ENCODE peak calls at places on chromosomes 4 and X, in eight cellular contexts. One of them, this sample, is unnamed.

GRCh38 chr4:130043796-130044195 is 947.8 kb downstream of the C4orf33 start:
- DNase-seq in esophagus muscularis mucosa: no peak
- DNase-seq in suprapubic skin: no peak
- DNase-seq in K562: no peak
- DNase-seq in tibial nerve: no peak
- DNase-seq in sigmoid colon: no peak
- DNase-seq in transverse colon: no peak
- DNase-seq in A549: no peak
- DNase-seq in this sample: no peak

GRCh38 chr4:182648766-182649165 is 268.4 kb downstream of the DCTD start:
- DNase-seq in esophagus muscularis mucosa: no peak
- DNase-seq in suprapubic skin: no peak
- DNase-seq in K562: no peak
- DNase-seq in tibial nerve: no peak
- DNase-seq in sigmoid colon: no peak
- DNase-seq in transverse colon: no peak
- DNase-seq in A549: no peak
- DNase-seq in this sample: no peak

GRCh38 chr4:185787926-185788679 is 23.9 kb downstream of the SORBS2 start:
- DNase-seq in esophagus muscularis mucosa: no peak
- DNase-seq in suprapubic skin: no peak
- DNase-seq in K562: no peak
- DNase-seq in tibial nerve: no peak
- DNase-seq in sigmoid colon: no peak
- DNase-seq in transverse colon: no peak
- DNase-seq in A549: no peak
- DNase-seq in this sample: no peak

GRCh38 chrX:35809816-35810215 is 11.7 kb downstream of the MAGEB16 start:
- DNase-seq in esophagus muscularis mucosa: no peak
- DNase-seq in suprapubic skin: no peak
- DNase-seq in K562: no peak
- DNase-seq in tibial nerve: no peak
- DNase-seq in sigmoid colon: no peak
- DNase-seq in transverse colon: no peak
- DNase-seq in A549: no peak
- DNase-seq in this sample: no peak

GRCh38 chr4:188037003-188037713 is 41.6 kb downstream of the ZFP42 start:
- DNase-seq in esophagus muscularis mucosa: no peak
- DNase-seq in suprapubic skin: no peak
- DNase-seq in K562: no peak
- DNase-seq in tibial nerve: no peak
- DNase-seq in sigmoid colon: no peak
- DNase-seq in transverse colon: no peak
- DNase-seq in A549: no peak
- DNase-seq in this sample: no peak

GRCh38 chr4:39029752-39030694 is 2.2 kb downstream of the TMEM156 start:
- DNase-seq in esophagus muscularis mucosa: no peak
- DNase-seq in suprapubic skin: no peak
- DNase-seq in K562: no peak
- DNase-seq in tibial nerve: no peak
- DNase-seq in sigmoid colon: no peak
- DNase-seq in transverse colon: no peak
- DNase-seq in A549: no peak
- DNase-seq in this sample: no peak

GRCh38 chr4:42216569-42216968 is 64.1 kb upstream of the BEND4 start:
- DNase-seq in esophagus muscularis mucosa: no peak
- DNase-seq in suprapubic skin: no peak
- DNase-seq in K562: no peak
- DNase-seq in tibial nerve: no peak
- DNase-seq in sigmoid colon: no peak
- DNase-seq in transverse colon: no peak
- DNase-seq in A549: no peak
- DNase-seq in this sample: no peak

GRCh38 chr4:119025440-119025839 is 110.2 kb upstream of the MYOZ2 start:
- DNase-seq in esophagus muscularis mucosa: no peak
- DNase-seq in suprapubic skin: no peak
- DNase-seq in K562: no peak
- DNase-seq in tibial nerve: peak
- DNase-seq in sigmoid colon: no peak
- DNase-seq in transverse colon: peak
- DNase-seq in A549: no peak
- DNase-seq in this sample: no peak

GRCh38 chrX:96985046-96985445 is 101.3 kb downstream of the RPA4 start:
- DNase-seq in esophagus muscularis mucosa: no peak
- DNase-seq in suprapubic skin: no peak
- DNase-seq in K562: no peak
- DNase-seq in tibial nerve: no peak
- DNase-seq in sigmoid colon: no peak
- DNase-seq in transverse colon: no peak
- DNase-seq in A549: no peak
- DNase-seq in this sample: no peak

GRCh38 chr4:86948276-86948675 is 13.5 kb downstream of the AFF1 start:
- DNase-seq in esophagus muscularis mucosa: no peak
- DNase-seq in suprapubic skin: no peak
- DNase-seq in K562: no peak
- DNase-seq in tibial nerve: no peak
- DNase-seq in sigmoid colon: no peak
- DNase-seq in transverse colon: no peak
- DNase-seq in A549: no peak
- DNase-seq in this sample: no peak

GRCh38 chr4:89800012-89800516 is 36.9 kb downstream of the SNCA start:
- DNase-seq in esophagus muscularis mucosa: no peak
- DNase-seq in suprapubic skin: no peak
- DNase-seq in K562: no peak
- DNase-seq in tibial nerve: no peak
- DNase-seq in sigmoid colon: no peak
- DNase-seq in transverse colon: no peak
- DNase-seq in A549: no peak
- DNase-seq in this sample: no peak

GRCh38 chrX:109635151-109635550 is 10.2 kb upstream of the KCNE5 start:
- DNase-seq in esophagus muscularis mucosa: no peak
- DNase-seq in suprapubic skin: no peak
- DNase-seq in K562: peak
- DNase-seq in tibial nerve: no peak
- DNase-seq in sigmoid colon: no peak
- DNase-seq in transverse colon: no peak
- DNase-seq in A549: peak
- DNase-seq in this sample: no peak

GRCh38 chr4:53804719-53805118 is 213.4 kb upstream of the LNX1 start:
- DNase-seq in esophagus muscularis mucosa: no peak
- DNase-seq in suprapubic skin: no peak
- DNase-seq in K562: peak
- DNase-seq in tibial nerve: no peak
- DNase-seq in sigmoid colon: no peak
- DNase-seq in transverse colon: peak
- DNase-seq in A549: no peak
- DNase-seq in this sample: no peak

GRCh38 chrX:599837-600715 is 30.5 kb upstream of the SHOX start:
- DNase-seq in esophagus muscularis mucosa: no peak
- DNase-seq in suprapubic skin: no peak
- DNase-seq in K562: no peak
- DNase-seq in tibial nerve: no peak
- DNase-seq in sigmoid colon: no peak
- DNase-seq in transverse colon: no peak
- DNase-seq in A549: no peak
- DNase-seq in this sample: no peak

GRCh38 chrX:140298946-140299345 is 205.9 kb downstream of the SOX3 start:
- DNase-seq in esophagus muscularis mucosa: no peak
- DNase-seq in suprapubic skin: no peak
- DNase-seq in K562: no peak
- DNase-seq in tibial nerve: no peak
- DNase-seq in sigmoid colon: no peak
- DNase-seq in transverse colon: no peak
- DNase-seq in A549: no peak
- DNase-seq in this sample: no peak

GRCh38 chr4:100348472-100348871 is 158.2 kb upstream of the DDIT4L start:
- DNase-seq in esophagus muscularis mucosa: no peak
- DNase-seq in suprapubic skin: no peak
- DNase-seq in K562: no peak
- DNase-seq in tibial nerve: no peak
- DNase-seq in sigmoid colon: no peak
- DNase-seq in transverse colon: no peak
- DNase-seq in A549: peak
- DNase-seq in this sample: no peak

GRCh38 chrX:131977619-131978018 is 45.5 kb upstream of the STK26 start:
- DNase-seq in esophagus muscularis mucosa: no peak
- DNase-seq in suprapubic skin: no peak
- DNase-seq in K562: no peak
- DNase-seq in tibial nerve: no peak
- DNase-seq in sigmoid colon: no peak
- DNase-seq in transverse colon: no peak
- DNase-seq in A549: no peak
- DNase-seq in this sample: no peak

GRCh38 chr4:76199664-76200211 is 13.9 kb downstream of the SCARB2 start:
- DNase-seq in esophagus muscularis mucosa: peak
- DNase-seq in suprapubic skin: no peak
- DNase-seq in K562: no peak
- DNase-seq in tibial nerve: no peak
- DNase-seq in sigmoid colon: no peak
- DNase-seq in transverse colon: peak
- DNase-seq in A549: no peak
- DNase-seq in this sample: no peak

GRCh38 chrX:40083120-40083978 is 14.4 kb downstream of the BCOR start:
- DNase-seq in esophagus muscularis mucosa: no peak
- DNase-seq in suprapubic skin: no peak
- DNase-seq in K562: peak
- DNase-seq in tibial nerve: no peak
- DNase-seq in sigmoid colon: no peak
- DNase-seq in transverse colon: no peak
- DNase-seq in A549: no peak
- DNase-seq in this sample: peak

GRCh38 chr4:104146048-104146447 is 348.6 kb downstream of the CXXC4 start:
- DNase-seq in esophagus muscularis mucosa: no peak
- DNase-seq in suprapubic skin: no peak
- DNase-seq in K562: no peak
- DNase-seq in tibial nerve: no peak
- DNase-seq in sigmoid colon: no peak
- DNase-seq in transverse colon: no peak
- DNase-seq in A549: no peak
- DNase-seq in this sample: no peak

GRCh38 chr4:11367371-11367770 is 61.3 kb downstream of the HS3ST1 start:
- DNase-seq in esophagus muscularis mucosa: peak
- DNase-seq in suprapubic skin: no peak
- DNase-seq in K562: no peak
- DNase-seq in tibial nerve: peak
- DNase-seq in sigmoid colon: peak
- DNase-seq in transverse colon: peak
- DNase-seq in A549: no peak
- DNase-seq in this sample: peak

DNA sequence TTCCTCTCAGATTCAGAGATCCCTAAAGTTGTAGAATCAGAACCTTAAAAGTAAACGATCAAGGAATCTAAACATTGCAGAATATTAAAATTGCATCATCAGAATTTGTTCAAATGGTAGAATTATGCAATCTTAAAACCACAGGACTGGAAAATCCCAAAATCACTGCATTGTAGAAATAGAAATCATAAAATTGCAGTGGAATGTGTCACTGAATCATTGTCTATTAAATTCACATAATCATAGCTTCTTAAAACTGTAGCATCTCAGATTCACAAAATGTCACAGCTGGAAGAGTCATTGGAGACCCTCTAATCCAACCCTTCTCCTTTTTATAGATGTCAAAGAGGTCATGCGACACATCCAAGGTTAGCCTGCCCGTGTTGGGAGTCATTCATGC is 15.6 kb downstream of the IQSEC2 start:
- DNase-seq in esophagus muscularis mucosa: no peak
- DNase-seq in suprapubic skin: no peak
- DNase-seq in K562: no peak
- DNase-seq in tibial nerve: no peak
- DNase-seq in sigmoid colon: no peak
- DNase-seq in transverse colon: no peak
- DNase-seq in A549: no peak
- DNase-seq in this sample: no peak
- H3K27ac ChIP-seq in esophagus muscularis mucosa: no peak
- H3K27ac ChIP-seq in suprapubic skin: peak
- H3K27ac ChIP-seq in K562: no peak
- H3K27ac ChIP-seq in tibial nerve: peak
- H3K27ac ChIP-seq in sigmoid colon: no peak
- H3K27ac ChIP-seq in transverse colon: peak
- H3K27ac ChIP-seq in A549: peak
- H3K27ac ChIP-seq in this sample: no peak

DNA sequence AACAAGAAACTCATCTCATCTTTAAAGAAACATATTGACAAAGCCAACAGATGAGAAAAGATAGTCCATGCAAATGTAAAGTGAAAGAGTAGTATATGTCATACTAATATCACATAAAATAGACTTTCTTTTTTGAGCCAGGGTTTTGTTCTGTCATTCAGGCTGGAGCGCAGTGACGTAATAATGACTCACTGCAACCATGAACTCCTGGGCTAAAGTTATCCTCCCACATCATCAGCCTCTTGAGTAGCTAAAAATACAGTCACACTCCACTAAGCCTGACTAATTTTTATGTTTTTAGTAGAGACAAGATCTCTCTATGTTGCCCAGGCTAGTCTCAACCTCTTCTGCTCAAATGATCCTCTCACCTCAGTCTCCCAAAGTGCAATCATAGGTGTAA is 51.8 kb upstream of the TRAM1L1 start:
- DNase-seq in esophagus muscularis mucosa: no peak
- DNase-seq in suprapubic skin: no peak
- DNase-seq in K562: no peak
- DNase-seq in tibial nerve: no peak
- DNase-seq in sigmoid colon: no peak
- DNase-seq in transverse colon: no peak
- DNase-seq in A549: no peak
- DNase-seq in this sample: no peak
- TF ChIP-seq EP300 in esophagus muscularis mucosa: no peak
- TF ChIP-seq EP300 in suprapubic skin: no peak
- TF ChIP-seq EP300 in K562: no peak
- TF ChIP-seq EP300 in tibial nerve: no peak
- TF ChIP-seq EP300 in sigmoid colon: no peak
- TF ChIP-seq EP300 in transverse colon: no peak
- TF ChIP-seq EP300 in A549: no peak
- TF ChIP-seq EP300 in this sample: no peak

DNA sequence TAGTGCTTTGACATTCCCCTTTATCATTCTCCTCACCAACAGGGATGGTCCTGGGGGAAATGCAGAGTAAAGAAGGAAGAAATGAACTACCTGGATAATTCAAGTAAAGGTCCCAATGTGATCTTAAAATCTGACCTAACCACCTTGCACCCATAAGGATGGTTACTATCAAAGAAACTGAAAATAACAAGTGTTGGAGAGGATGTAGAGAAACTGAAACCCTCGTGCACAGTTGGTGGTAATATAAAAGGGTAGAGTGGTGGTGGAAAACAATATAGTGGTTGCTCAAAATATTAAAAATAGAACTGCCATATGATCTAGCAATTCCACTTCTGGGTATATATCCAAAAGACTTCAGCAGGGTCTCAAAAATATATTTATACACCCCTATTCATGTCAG is 298.6 kb upstream of the PPARGC1A start:
- DNase-seq in esophagus muscularis mucosa: no peak
- DNase-seq in suprapubic skin: no peak
- DNase-seq in K562: no peak
- DNase-seq in tibial nerve: no peak
- DNase-seq in sigmoid colon: no peak
- DNase-seq in transverse colon: no peak
- DNase-seq in A549: no peak
- DNase-seq in this sample: no peak
- H3K27ac ChIP-seq in esophagus muscularis mucosa: no peak
- H3K27ac ChIP-seq in suprapubic skin: no peak
- H3K27ac ChIP-seq in K562: no peak
- H3K27ac ChIP-seq in tibial nerve: no peak
- H3K27ac ChIP-seq in sigmoid colon: no peak
- H3K27ac ChIP-seq in transverse colon: no peak
- H3K27ac ChIP-seq in A549: no peak
- H3K27ac ChIP-seq in this sample: no peak

GRCh38 chr4:127249066-127249766 is 383.5 kb upstream of the INTU start:
- DNase-seq in esophagus muscularis mucosa: no peak
- DNase-seq in suprapubic skin: no peak
- DNase-seq in K562: no peak
- DNase-seq in tibial nerve: no peak
- DNase-seq in sigmoid colon: no peak
- DNase-seq in transverse colon: no peak
- DNase-seq in A549: no peak
- DNase-seq in this sample: no peak
- TF ChIP-seq EP300 in esophagus muscularis mucosa: no peak
- TF ChIP-seq EP300 in suprapubic skin: no peak
- TF ChIP-seq EP300 in K562: no peak
- TF ChIP-seq EP300 in tibial nerve: no peak
- TF ChIP-seq EP300 in sigmoid colon: no peak
- TF ChIP-seq EP300 in transverse colon: no peak
- TF ChIP-seq EP300 in A549: no peak
- TF ChIP-seq EP300 in this sample: no peak

This sample was measured in ovary.